ENCODE peak calls at places on chromosomes 2 and 18, in seven cellular contexts. One of them, this sample, is unnamed.

GRCh38 chr2:197075754-197076337 is 149.3 kb upstream of the PGAP1 start:
- DNase-seq in neuronal stem cell: no peak
- DNase-seq in mesenchymal stem cell: no peak
- DNase-seq in H9: no peak
- DNase-seq in H1: no peak
- DNase-seq in trophoblast cell: peak; percentile 54
- DNase-seq in mesendoderm: peak; percentile 30
- DNase-seq in this sample: no peak

GRCh38 chr2:188984126-188984525 is 10.0 kb downstream of the COL3A1 start:
- DNase-seq in neuronal stem cell: no peak
- DNase-seq in mesenchymal stem cell: peak; percentile 55
- DNase-seq in H9: no peak
- DNase-seq in H1: no peak
- DNase-seq in trophoblast cell: no peak
- DNase-seq in mesendoderm: peak; percentile 18
- DNase-seq in this sample: peak; percentile 71

GRCh38 chr2:119544075-119545031 is at the start of gene CFAP221:
- DNase-seq in neuronal stem cell: peak; percentile 85
- DNase-seq in mesenchymal stem cell: peak; percentile 69
- DNase-seq in H9: peak; percentile 81
- DNase-seq in H1: peak; percentile 93
- DNase-seq in trophoblast cell: peak; percentile 91
- DNase-seq in mesendoderm: peak; percentile 89
- DNase-seq in this sample: peak; percentile 28

GRCh38 chr2:169828141-169828811 is 1.0 kb downstream of the UBR3 start:
- DNase-seq in neuronal stem cell: peak; percentile 56
- DNase-seq in mesenchymal stem cell: peak; percentile 65
- DNase-seq in H9: no peak
- DNase-seq in H1: no peak
- DNase-seq in trophoblast cell: peak; percentile 69
- DNase-seq in mesendoderm: peak; percentile 73
- DNase-seq in this sample: peak; percentile 41

GRCh38 chr2:179636995-179637394 is 224.4 kb downstream of the ZNF385B start:
- DNase-seq in neuronal stem cell: no peak
- DNase-seq in mesenchymal stem cell: no peak
- DNase-seq in H9: no peak
- DNase-seq in H1: no peak
- DNase-seq in trophoblast cell: peak; percentile 53
- DNase-seq in mesendoderm: no peak
- DNase-seq in this sample: no peak

GRCh38 chr2:158498749-158499136 is 42.0 kb downstream of the PKP4 start:
- DNase-seq in neuronal stem cell: no peak
- DNase-seq in mesenchymal stem cell: no peak
- DNase-seq in H9: no peak
- DNase-seq in H1: no peak
- DNase-seq in trophoblast cell: no peak
- DNase-seq in mesendoderm: no peak
- DNase-seq in this sample: no peak

GRCh38 chr18:49778826-49779465 is 34.4 kb downstream of the ACAA2 start:
- DNase-seq in neuronal stem cell: no peak
- DNase-seq in mesenchymal stem cell: no peak
- DNase-seq in H9: no peak
- DNase-seq in H1: no peak
- DNase-seq in trophoblast cell: no peak
- DNase-seq in mesendoderm: peak; percentile 24
- DNase-seq in this sample: no peak

GRCh38 chr18:52311331-52311730 is 28.7 kb upstream of the DCC start:
- DNase-seq in neuronal stem cell: no peak
- DNase-seq in mesenchymal stem cell: no peak
- DNase-seq in H9: no peak
- DNase-seq in H1: no peak
- DNase-seq in trophoblast cell: no peak
- DNase-seq in mesendoderm: no peak
- DNase-seq in this sample: no peak

GRCh38 chr2:159035790-159036411 is 67.5 kb downstream of the TANC1 start:
- DNase-seq in neuronal stem cell: no peak
- DNase-seq in mesenchymal stem cell: peak; percentile 59
- DNase-seq in H9: peak; percentile 82
- DNase-seq in H1: no peak
- DNase-seq in trophoblast cell: peak; percentile 86
- DNase-seq in mesendoderm: peak; percentile 96
- DNase-seq in this sample: peak; percentile 68

GRCh38 chr18:54250846-54251251 is 18.5 kb upstream of the POLI start:
- DNase-seq in neuronal stem cell: no peak
- DNase-seq in mesenchymal stem cell: no peak
- DNase-seq in H9: no peak
- DNase-seq in H1: no peak
- DNase-seq in trophoblast cell: peak; percentile 52
- DNase-seq in mesendoderm: no peak
- DNase-seq in this sample: no peak

GRCh38 chr2:158530829-158531228 is 74.1 kb downstream of the PKP4 start:
- DNase-seq in neuronal stem cell: no peak
- DNase-seq in mesenchymal stem cell: no peak
- DNase-seq in H9: no peak
- DNase-seq in H1: no peak
- DNase-seq in trophoblast cell: no peak
- DNase-seq in mesendoderm: peak; percentile 56
- DNase-seq in this sample: no peak

GRCh38 chr2:74532222-74532621 is 2.5 kb downstream of the HTRA2 start:
- DNase-seq in neuronal stem cell: no peak
- DNase-seq in mesenchymal stem cell: peak; percentile 64
- DNase-seq in H9: no peak
- DNase-seq in H1: no peak
- DNase-seq in trophoblast cell: peak; percentile 55
- DNase-seq in mesendoderm: no peak
- DNase-seq in this sample: peak; percentile 66

GRCh38 chr2:58479557-58480120 is 238.5 kb upstream of the FANCL start:
- DNase-seq in neuronal stem cell: no peak
- DNase-seq in mesenchymal stem cell: no peak
- DNase-seq in H9: peak; percentile 49
- DNase-seq in H1: no peak
- DNase-seq in trophoblast cell: no peak
- DNase-seq in mesendoderm: peak; percentile 81
- DNase-seq in this sample: no peak

GRCh38 chr2:54020793-54021414 is 50.1 kb upstream of the PSME4 start:
- DNase-seq in neuronal stem cell: no peak
- DNase-seq in mesenchymal stem cell: no peak
- DNase-seq in H9: no peak
- DNase-seq in H1: no peak
- DNase-seq in trophoblast cell: no peak
- DNase-seq in mesendoderm: no peak
- DNase-seq in this sample: no peak

GRCh38 chr2:108128226-108128786 is 111.5 kb upstream of the SULT1C3 start:
- DNase-seq in neuronal stem cell: no peak
- DNase-seq in mesenchymal stem cell: no peak
- DNase-seq in H9: no peak
- DNase-seq in H1: no peak
- DNase-seq in trophoblast cell: no peak
- DNase-seq in mesendoderm: no peak
- DNase-seq in this sample: no peak

GRCh38 chr2:82675186-82675585 is 1783.9 kb downstream of the SUCLG1 start:
- DNase-seq in neuronal stem cell: no peak
- DNase-seq in mesenchymal stem cell: peak; percentile 7
- DNase-seq in H9: no peak
- DNase-seq in H1: no peak
- DNase-seq in trophoblast cell: no peak
- DNase-seq in mesendoderm: peak; percentile 20
- DNase-seq in this sample: no peak

GRCh38 chr18:11660691-11661090 is 28.4 kb upstream of the GNAL start:
- DNase-seq in neuronal stem cell: no peak
- DNase-seq in mesenchymal stem cell: no peak
- DNase-seq in H9: peak; percentile 14
- DNase-seq in H1: no peak
- DNase-seq in trophoblast cell: no peak
- DNase-seq in mesendoderm: no peak
- DNase-seq in this sample: no peak

GRCh38 chr2:99600929-99601680 is 111.3 kb upstream of the REV1 start:
- DNase-seq in neuronal stem cell: no peak
- DNase-seq in mesenchymal stem cell: peak; percentile 28
- DNase-seq in H9: peak; percentile 46
- DNase-seq in H1: peak; percentile 52
- DNase-seq in trophoblast cell: no peak
- DNase-seq in mesendoderm: no peak
- DNase-seq in this sample: peak; percentile 43

GRCh38 chr2:164061129-164061746 is 325.4 kb upstream of the FIGN start:
- DNase-seq in neuronal stem cell: peak; percentile 40
- DNase-seq in mesenchymal stem cell: peak; percentile 41
- DNase-seq in H9: peak; percentile 65
- DNase-seq in H1: peak; percentile 85
- DNase-seq in trophoblast cell: peak; percentile 63
- DNase-seq in mesendoderm: peak; percentile 71
- DNase-seq in this sample: peak; percentile 21

GRCh38 chr2:178142274-178143065 is 30.2 kb downstream of the RBM45 start:
- DNase-seq in neuronal stem cell: no peak
- DNase-seq in mesenchymal stem cell: peak; percentile 34
- DNase-seq in H9: no peak
- DNase-seq in H1: no peak
- DNase-seq in trophoblast cell: no peak
- DNase-seq in mesendoderm: no peak
- DNase-seq in this sample: no peak

GRCh38 chr2:64350996-64351395 is 103.0 kb upstream of the LGALSL start:
- DNase-seq in neuronal stem cell: no peak
- DNase-seq in mesenchymal stem cell: no peak
- DNase-seq in H9: no peak
- DNase-seq in H1: no peak
- DNase-seq in trophoblast cell: no peak
- DNase-seq in mesendoderm: no peak
- DNase-seq in this sample: no peak

GRCh38 chr2:176685908-176686307 is 416.7 kb downstream of the MTX2 start:
- DNase-seq in neuronal stem cell: no peak
- DNase-seq in mesenchymal stem cell: no peak
- DNase-seq in H9: no peak
- DNase-seq in H1: no peak
- DNase-seq in trophoblast cell: peak; percentile 44
- DNase-seq in mesendoderm: no peak
- DNase-seq in this sample: no peak

GRCh38 chr2:176687350-176687749 is 418.1 kb downstream of the MTX2 start:
- DNase-seq in neuronal stem cell: no peak
- DNase-seq in mesenchymal stem cell: no peak
- DNase-seq in H9: no peak
- DNase-seq in H1: no peak
- DNase-seq in trophoblast cell: no peak
- DNase-seq in mesendoderm: no peak
- DNase-seq in this sample: no peak

GRCh38 chr2:176686328-176686727 is 417.1 kb downstream of the MTX2 start:
- DNase-seq in neuronal stem cell: no peak
- DNase-seq in mesenchymal stem cell: no peak
- DNase-seq in H9: no peak
- DNase-seq in H1: no peak
- DNase-seq in trophoblast cell: no peak
- DNase-seq in mesendoderm: no peak
- DNase-seq in this sample: no peak

GRCh38 chr2:176689711-176690110 is 420.5 kb downstream of the MTX2 start:
- DNase-seq in neuronal stem cell: no peak
- DNase-seq in mesenchymal stem cell: no peak
- DNase-seq in H9: no peak
- DNase-seq in H1: no peak
- DNase-seq in trophoblast cell: no peak
- DNase-seq in mesendoderm: no peak
- DNase-seq in this sample: no peak

DNA sequence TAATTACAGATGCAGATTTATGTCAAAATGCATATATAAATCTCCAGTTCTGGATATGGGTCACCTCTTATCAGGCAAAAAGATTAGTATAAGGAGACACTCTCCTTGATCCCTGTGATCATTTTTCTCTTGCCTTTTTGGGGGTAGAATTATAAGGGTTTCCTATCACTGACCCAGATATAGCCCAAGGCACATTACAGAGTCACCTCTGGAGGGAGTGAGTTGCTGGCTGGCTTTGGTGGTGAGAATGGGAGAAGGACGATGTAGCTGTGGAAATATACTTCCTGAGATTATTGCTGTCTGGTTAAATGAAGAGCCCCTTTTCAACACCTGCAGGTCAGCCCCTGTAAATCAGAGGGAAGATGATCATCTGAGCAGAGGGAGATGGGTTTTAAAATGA is 418.7 kb downstream of the MTX2 start:
- DNase-seq in neuronal stem cell: no peak
- DNase-seq in mesenchymal stem cell: no peak
- DNase-seq in H9: no peak
- DNase-seq in H1: no peak
- DNase-seq in trophoblast cell: no peak
- DNase-seq in mesendoderm: no peak
- DNase-seq in this sample: no peak
- H3K18ac ChIP-seq in neuronal stem cell: no peak overlapping the region
- H3K18ac ChIP-seq in mesenchymal stem cell: no peak overlapping the region
- H3K18ac ChIP-seq in H9: no peak overlapping the region
- H3K18ac ChIP-seq in H1: no peak overlapping the region
- H3K18ac ChIP-seq in trophoblast cell: no peak overlapping the region
- H3K18ac ChIP-seq in mesendoderm: no peak overlapping the region
- H3K18ac ChIP-seq in this sample: no peak overlapping the region

DNA sequence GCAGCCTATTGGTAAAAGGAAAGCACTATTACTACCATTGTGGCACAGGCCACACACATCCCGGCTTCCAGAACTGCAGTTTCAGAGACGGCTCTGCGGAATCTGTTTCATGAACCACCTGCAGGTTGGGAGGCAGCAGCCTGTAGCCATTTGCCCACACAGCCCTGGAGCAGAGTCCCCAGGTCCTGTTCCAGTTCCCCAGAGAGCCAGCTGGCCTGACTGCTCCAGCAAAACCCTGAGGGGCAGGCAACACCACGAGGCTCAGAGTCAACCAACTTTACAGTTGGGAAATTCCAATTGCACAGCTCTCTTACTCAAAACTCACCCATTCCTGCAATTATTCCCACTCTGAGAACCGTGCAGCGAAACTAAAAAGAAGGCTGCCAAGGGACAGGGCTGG is 219.5 kb downstream of the TMEM163 start:
- DNase-seq in neuronal stem cell: no peak
- DNase-seq in mesenchymal stem cell: no peak
- DNase-seq in H9: no peak
- DNase-seq in H1: no peak
- DNase-seq in trophoblast cell: no peak
- DNase-seq in mesendoderm: no peak
- DNase-seq in this sample: no peak
- H3K18ac ChIP-seq in neuronal stem cell: no peak overlapping the region
- H3K18ac ChIP-seq in mesenchymal stem cell: no peak overlapping the region
- H3K18ac ChIP-seq in H9: no peak overlapping the region
- H3K18ac ChIP-seq in H1: no peak overlapping the region
- H3K18ac ChIP-seq in trophoblast cell: no peak overlapping the region
- H3K18ac ChIP-seq in mesendoderm: no peak overlapping the region
- H3K18ac ChIP-seq in this sample: no peak overlapping the region

GRCh38 chr2:106561356-106561755 is 74.2 kb downstream of the CD8B2 start:
- DNase-seq in neuronal stem cell: no peak
- DNase-seq in mesenchymal stem cell: no peak
- DNase-seq in H9: no peak
- DNase-seq in H1: no peak
- DNase-seq in trophoblast cell: no peak
- DNase-seq in mesendoderm: no peak
- DNase-seq in this sample: no peak
- H3K18ac ChIP-seq in neuronal stem cell: no peak overlapping the region
- H3K18ac ChIP-seq in mesenchymal stem cell: no peak overlapping the region
- H3K18ac ChIP-seq in H9: no peak overlapping the region
- H3K18ac ChIP-seq in H1: no peak overlapping the region
- H3K18ac ChIP-seq in trophoblast cell: no peak overlapping the region
- H3K18ac ChIP-seq in mesendoderm: no peak overlapping the region
- H3K18ac ChIP-seq in this sample: no peak overlapping the region

DNA sequence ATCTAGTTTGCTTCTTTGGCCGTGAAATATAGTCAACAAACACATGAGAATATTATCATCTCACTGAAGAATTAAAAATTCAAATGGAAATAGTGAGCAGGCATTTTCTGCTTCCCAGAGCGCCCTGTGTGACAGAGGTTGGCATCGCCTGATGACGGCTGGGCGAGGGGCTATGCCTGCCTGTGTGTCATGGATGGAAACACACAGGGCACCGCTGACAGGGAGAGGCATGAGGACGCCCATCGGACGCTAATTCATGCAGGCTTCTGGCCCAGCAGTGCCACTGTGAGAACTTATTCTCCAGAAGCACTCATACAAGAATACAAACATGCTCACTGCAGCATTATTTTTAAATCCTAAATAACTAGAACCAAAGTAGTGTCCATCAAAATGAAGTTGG is 61.4 kb upstream of the OTOS start:
- DNase-seq in neuronal stem cell: no peak
- DNase-seq in mesenchymal stem cell: no peak
- DNase-seq in H9: no peak
- DNase-seq in H1: no peak
- DNase-seq in trophoblast cell: no peak
- DNase-seq in mesendoderm: no peak
- DNase-seq in this sample: no peak
- H3K18ac ChIP-seq in neuronal stem cell: peak overlapping the region; percentile 65
- H3K18ac ChIP-seq in mesenchymal stem cell: no peak overlapping the region
- H3K18ac ChIP-seq in H9: no peak overlapping the region
- H3K18ac ChIP-seq in H1: no peak overlapping the region
- H3K18ac ChIP-seq in trophoblast cell: no peak overlapping the region
- H3K18ac ChIP-seq in mesendoderm: no peak overlapping the region
- H3K18ac ChIP-seq in this sample: no peak overlapping the region

This sample was measured in IMR-90.